ENCODE peak calls at places on chromosomes 4 and X, in ten cellular contexts. X is body of pancreas; M is heart left ventricle; D is CD8-positive, alpha-beta memory T cell; S is activated CD4-positive, CD25-positive, alpha-beta regulatory T cell; O is hippocampal formation; H is activated T-helper 1 cell treated with Interleukin-2 at 50 U/mL for 16 hours; J is activated CD8-positive, alpha-beta memory T cell treated with anti-CD3 and anti-CD28 coated beads for 48 hours; U is NCI-H345; A is cortex of kidney. Y is an unnamed sample.

GRCh38 chrX:109840585-109840984 is 107.5 kb upstream of the ACSL4 start:
- DNase-seq in H (no peak), O (peak; percentile 1), A (no peak), J (no peak), M (peak; percentile 19), D (no peak), U (no peak), S (no peak), X (no peak), Y (peak; percentile 60)

GRCh38 chr4:48175806-48176205 is 41.8 kb upstream of the TXK start:
- DNase-seq in U (no peak), H (no peak), X (no peak), M (no peak), J (no peak), S (no peak), A (no peak), D (no peak), O (no peak), Y (no peak)

GRCh38 chrX:150983526-150984163 is 510 bp downstream of the HMGB3 start:
- DNase-seq in M (no peak), D (peak; percentile 1), J (no peak), O (no peak), S (no peak), H (no peak), A (no peak), U (no peak), X (peak; percentile 10), Y (no peak)

GRCh38 chr4:82429728-82430192 is 502 bp downstream of the HNRNPDL start:
- DNase-seq in M (no peak), U (no peak), O (no peak), D (peak; percentile 68), H (peak; percentile 74), A (no peak), S (no peak), X (no peak), J (no peak), Y (no peak)

GRCh38 chrX:4708970-4709760 is 995.7 kb upstream of the PRKX start:
- DNase-seq in A (no peak), D (no peak), H (no peak), M (no peak), U (no peak), O (no peak), X (peak; percentile 57), S (no peak), J (no peak), Y (no peak)

GRCh38 chr4:143353797-143354196 is 17.1 kb downstream of the GAB1 start:
- DNase-seq in M (no peak), S (no peak), O (no peak), J (no peak), U (no peak), X (no peak), A (no peak), D (no peak), H (no peak), Y (no peak)

GRCh38 chr4:78481180-78481579 is 70.4 kb upstream of the ANXA3 start:
- DNase-seq in S (no peak), D (no peak), O (no peak), H (no peak), U (no peak), M (no peak), X (no peak), J (no peak), A (no peak), Y (no peak)

GRCh38 chr4:138216272-138216867 is 25.8 kb downstream of the SLC7A11 start:
- DNase-seq in U (no peak), A (no peak), O (no peak), J (no peak), S (no peak), H (no peak), X (no peak), D (no peak), M (no peak), Y (no peak)

GRCh38 chrX:22314692-22315091 is 42.0 kb downstream of the CBLL2 start:
- DNase-seq in J (no peak), H (no peak), M (no peak), O (no peak), X (no peak), D (no peak), S (no peak), U (no peak), A (no peak), Y (no peak)

GRCh38 chrX:45323387-45323786 is 122.7 kb upstream of the DIPK2B start:
- DNase-seq in H (no peak), U (no peak), S (no peak), D (no peak), A (no peak), J (no peak), O (no peak), X (peak; percentile 15), M (no peak), Y (no peak)

GRCh38 chr4:2811830-2812599 is 19.1 kb downstream of the SH3BP2 start:
- DNase-seq in H (peak; percentile 54), X (peak; percentile 41), S (no peak), A (no peak), J (no peak), O (peak; percentile 34), M (peak; percentile 77), D (peak; percentile 61), U (peak; percentile 14), Y (peak; percentile 81)

GRCh38 chrX:72274526-72274925 is 2.5 kb downstream of the RPS4X start:
- DNase-seq in U (no peak), O (no peak), D (no peak), S (no peak), H (no peak), J (no peak), M (no peak), X (no peak), A (no peak), Y (no peak)

GRCh38 chrX:46704767-46705386 is 54.0 kb downstream of the SLC9A7 start:
- DNase-seq in J (no peak), U (no peak), H (no peak), X (no peak), S (no peak), A (no peak), D (no peak), M (no peak), O (no peak), Y (no peak)

GRCh38 chr4:186999676-187000075 is 276.0 kb upstream of the FAT1 start:
- DNase-seq in A (no peak), O (no peak), D (no peak), M (no peak), U (no peak), H (no peak), S (no peak), J (no peak), X (no peak), Y (no peak)

GRCh38 chr4:4396628-4397440 is 9.9 kb downstream of the NSG1 start:
- DNase-seq in U (no peak), J (no peak), M (no peak), H (no peak), S (no peak), D (no peak), X (no peak), A (no peak), O (no peak), Y (no peak)

GRCh38 chr4:26812049-26812729 is 48.5 kb upstream of the STIM2 start:
- DNase-seq in X (no peak), J (no peak), S (no peak), U (no peak), D (no peak), A (no peak), O (no peak), H (no peak), M (peak; percentile 30), Y (no peak)

GRCh38 chr4:162849922-162850321 is 316.8 kb downstream of the NAF1 start:
- DNase-seq in M (no peak), U (no peak), S (no peak), X (no peak), J (no peak), D (no peak), H (no peak), A (no peak), O (no peak), Y (no peak)